ENCODE peak calls at places on chromosomes 3 and 15, in seven cellular contexts. A, G, V, C, K, B and O are unnamed samples.
A peak's percentile ranks its signal among the peaks of the same experiment; 100 is the strongest.

GRCh38 chr3:16053794-16054193 is 120.7 kb upstream of the GALNT15 start:
- DNase-seq in V (no peak), G (no peak), A (no peak), C (no peak), K (no peak), B (no peak), O (no peak)

GRCh38 chr3:27666277-27666676 is 55.8 kb downstream of the EOMES start:
- DNase-seq in K (no peak), C (no peak), B (no peak), V (no peak), A (no peak), G (no peak), O (no peak)

GRCh38 chr15:77508541-77509505 is 88.1 kb downstream of the HMG20A start:
- DNase-seq in A (peak; percentile 57), G (no peak), K (no peak), V (no peak), C (peak; percentile 73), B (peak; percentile 36), O (peak; percentile 68)

GRCh38 chr15:41480396-41481140 is 13.1 kb upstream of the ITPKA start:
- DNase-seq in C (no peak), B (no peak), G (no peak), A (no peak), K (no peak), V (no peak), O (no peak)

GRCh38 chr15:29934251-29934650 is 112.0 kb upstream of the TJP1 start:
- DNase-seq in B (no peak), C (no peak), V (no peak), K (no peak), G (no peak), A (no peak), O (no peak)

GRCh38 chr3:62604746-62605351 is 231.5 kb upstream of the FEZF2 start:
- DNase-seq in G (no peak), B (no peak), K (no peak), V (no peak), C (no peak), A (no peak), O (no peak)

GRCh38 chr15:58957101-58957973 is 23.9 kb upstream of the SLTM start:
- DNase-seq in G (peak; percentile 73), C (peak; percentile 39), A (peak; percentile 63), K (peak; percentile 31), B (no peak), V (no peak), O (no peak)

GRCh38 chr3:159818399-159818798 is 170.2 kb upstream of the IL12A start:
- DNase-seq in C (no peak), A (peak; percentile 60), B (peak; percentile 23), G (peak; percentile 41), V (no peak), K (peak; percentile 81), O (peak; percentile 57)

GRCh38 chr15:85388506-85388905 is 8.1 kb downstream of the AKAP13 start:
- DNase-seq in A (no peak), K (no peak), C (no peak), B (no peak), V (no peak), G (no peak), O (no peak)

GRCh38 chr3:41155834-41156233 is 43.5 kb upstream of the CTNNB1 start:
- DNase-seq in A (no peak), G (no peak), C (no peak), K (no peak), V (no peak), B (no peak), O (no peak)

GRCh38 chr3:127822836-127823589 is 698 bp upstream of the MGLL start:
- DNase-seq in A (peak; percentile 63), C (peak; percentile 54), G (peak; percentile 47), V (no peak), B (peak; percentile 77), K (peak; percentile 64), O (peak; percentile 73)

GRCh38 chr3:150545419-150546225 is 674 bp downstream of the SERP1 start:
- DNase-seq in V (no peak), A (peak; percentile 43), G (peak; percentile 17), B (no peak), C (peak; percentile 50), K (peak; percentile 61), O (peak; percentile 54)

GRCh38 chr15:92763459-92763858 is 107.9 kb upstream of the FAM174B start:
- DNase-seq in G (no peak), K (no peak), A (no peak), C (no peak), B (no peak), V (no peak), O (no peak)

GRCh38 chr3:46416134-46417119 is 9.4 kb downstream of the CCRL2 start:
- DNase-seq in C (no peak), B (no peak), A (no peak), G (no peak), K (no peak), V (no peak), O (no peak)

GRCh38 chr3:42507252-42507651 is 4.8 kb downstream of the VIPR1 start:
- DNase-seq in G (no peak), K (no peak), A (no peak), B (no peak), C (peak; percentile 79), V (no peak), O (no peak)

GRCh38 chr15:89399390-89400120 is 64.9 kb upstream of the POLG start:
- DNase-seq in A (no peak), C (no peak), K (no peak), G (peak; percentile 39), B (no peak), V (no peak), O (no peak)

GRCh38 chr15:63506537-63507035 is 2.2 kb downstream of the USP3 start:
- DNase-seq in K (no peak), C (no peak), V (no peak), A (no peak), G (no peak), B (no peak), O (no peak)

GRCh38 chr3:170830580-170830979 is 39.4 kb downstream of the RPL22L1 start:
- DNase-seq in V (no peak), A (no peak), K (no peak), B (no peak), G (no peak), C (no peak), O (no peak)

DNA sequence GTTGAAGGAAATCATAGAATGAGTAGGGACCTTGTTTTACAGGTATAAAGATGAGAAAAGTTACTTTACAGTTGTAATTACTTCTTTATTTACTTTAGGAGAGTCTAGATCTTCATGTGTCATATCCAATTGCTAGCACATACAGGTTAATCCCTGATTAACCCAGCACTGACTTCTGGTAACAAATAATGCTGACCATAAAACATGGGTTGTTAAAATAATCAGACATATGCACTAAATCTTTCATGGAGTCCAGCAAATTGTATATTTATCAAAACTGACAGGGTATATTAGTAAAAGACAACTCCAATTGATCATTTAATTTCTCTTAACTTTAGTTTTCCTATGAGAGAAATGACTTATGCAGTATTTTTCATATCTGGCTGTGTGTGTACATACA is 245.2 kb downstream of the NFKBIZ start:
- DNase-seq in G (no peak), V (no peak), A (no peak), K (no peak), C (no peak), B (no peak), O (no peak)
- H3K4me1 ChIP-seq in G (peaks cover 22% of the 10 kb centered on the region), V (no peaks in the 10 kb centered on the region), A (peaks cover 16% of the 10 kb centered on the region), K (peaks cover 24% of the 10 kb centered on the region), C (no peaks in the 10 kb centered on the region), B (peaks cover 18% of the 10 kb centered on the region), O (peaks cover 16% of the 10 kb centered on the region)

GRCh38 chr15:46854559-46854958 is 862.7 kb upstream of the SEMA6D start:
- DNase-seq in B (no peak), V (no peak), C (no peak), A (no peak), K (no peak), G (no peak), O (no peak)

GRCh38 chr15:46853600-46853999 is 863.7 kb upstream of the SEMA6D start:
- DNase-seq in B (no peak), G (no peak), K (no peak), C (no peak), A (no peak), V (no peak), O (no peak)

DNA sequence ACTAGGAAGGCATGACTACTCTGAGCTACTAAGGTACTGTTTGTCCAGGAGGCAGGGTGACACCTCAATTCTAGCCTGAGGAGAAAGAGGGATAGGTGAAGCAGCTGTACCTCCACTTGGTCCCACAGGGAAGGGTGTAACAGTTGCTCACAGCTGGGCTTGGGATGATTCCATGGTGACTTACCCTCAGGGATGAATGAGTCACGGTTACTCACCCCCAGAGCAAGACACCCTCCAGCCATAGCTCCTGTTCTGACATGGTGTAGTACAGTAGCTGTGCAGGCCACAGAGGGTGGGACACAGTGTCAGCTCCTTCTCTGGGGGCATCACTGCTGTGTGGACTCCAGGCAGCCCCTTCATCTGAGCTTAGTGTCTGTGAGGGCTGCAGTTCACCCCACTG is 868.6 kb upstream of the SEMA6D start:
- DNase-seq in A (no peak), V (no peak), K (no peak), G (no peak), B (no peak), C (no peak), O (no peak)
- H3K9me3 ChIP-seq in A (no peaks in the 10 kb centered on the region), V (no peaks in the 10 kb centered on the region), K (no peaks in the 10 kb centered on the region), G (no peaks in the 10 kb centered on the region), B (no peaks in the 10 kb centered on the region), C (no peaks in the 10 kb centered on the region), O (peaks cover 11% of the 10 kb centered on the region)

DNA sequence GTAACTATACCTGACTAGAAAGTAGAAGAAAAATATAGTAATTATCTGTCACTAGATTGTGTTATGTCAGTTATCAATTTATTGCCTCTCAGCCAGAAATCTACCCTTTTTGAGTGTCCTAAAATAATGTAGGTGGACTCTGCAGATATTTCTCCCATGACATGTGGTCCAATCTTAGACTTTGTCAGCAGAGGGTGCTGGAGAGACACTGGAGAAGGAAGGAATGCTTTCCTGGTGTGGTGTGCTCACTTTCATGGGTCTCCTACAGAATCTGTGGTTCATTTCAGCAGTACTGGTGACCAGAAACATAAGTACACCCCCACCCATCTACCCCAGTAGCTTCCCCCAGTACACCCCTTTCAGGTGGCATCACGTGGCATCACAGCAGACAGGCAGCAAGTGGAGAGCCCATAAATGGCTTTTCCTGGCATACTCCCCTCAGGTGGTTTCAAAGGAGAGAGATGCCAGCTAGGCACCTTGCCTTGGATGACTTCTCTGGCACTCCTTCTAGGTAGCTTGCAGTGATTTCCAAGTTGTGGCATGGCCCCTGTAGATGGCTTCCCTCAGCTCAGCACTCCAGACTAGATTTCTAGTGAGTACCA is 114.7 kb downstream of the GADL1 start:
- DNase-seq in A (no peak), C (no peak), G (peak; percentile 41), B (no peak), K (no peak), V (no peak), O (no peak)
- TF ChIP-seq CTCF in A (peak; percentile 34), C (no peak), G (peak; percentile 68), B (peak; percentile 56), K (peak; percentile 43), V (no peak), O (peak; percentile 57)

DNA sequence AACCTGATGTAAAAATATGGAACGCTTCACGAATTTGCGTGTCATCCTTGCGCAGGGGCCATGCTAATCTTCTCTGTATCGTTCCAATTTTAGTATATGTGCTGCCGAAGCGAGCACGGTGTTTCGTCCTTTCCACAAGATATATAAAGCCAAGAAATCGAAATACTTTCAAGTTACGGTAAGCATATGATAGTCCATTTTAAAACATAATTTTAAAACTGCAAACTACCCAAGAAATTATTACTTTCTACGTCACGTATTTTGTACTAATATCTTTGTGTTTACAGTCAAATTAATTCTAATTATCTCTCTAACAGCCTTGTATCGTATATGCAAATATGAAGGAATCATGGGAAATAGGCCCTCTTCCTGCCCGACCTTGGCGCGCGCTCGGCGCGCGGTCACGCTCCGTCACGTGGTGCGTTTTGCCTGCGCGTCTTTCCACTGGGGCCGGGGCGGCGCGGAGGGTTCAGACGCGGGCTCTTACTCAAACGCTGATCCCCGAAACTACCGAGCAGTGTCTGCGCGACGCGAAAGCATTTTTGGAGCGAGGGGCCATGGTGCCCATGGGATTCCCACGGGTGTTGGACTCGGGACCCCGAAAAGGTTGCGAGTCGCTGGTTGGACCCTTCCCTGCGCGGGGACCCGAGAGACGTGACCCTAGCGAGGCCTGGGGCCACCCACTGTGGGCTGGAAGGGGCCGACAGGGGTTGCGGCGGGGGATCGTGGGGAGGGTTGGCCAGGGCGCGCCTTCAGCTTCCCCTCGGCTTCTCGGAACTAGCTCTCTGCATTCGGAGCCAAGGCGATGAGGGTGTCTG is at the start of gene RNU6-1:
- DNase-seq in A (peak; percentile 94), K (peak; percentile 94), B (peak; percentile 95), G (peak; percentile 92), V (peak; percentile 94), C (peak; percentile 95), O (peak; percentile 94)
- H3K4me1 ChIP-seq in A (peaks cover 38% of the 10 kb centered on the region), K (peaks cover 35% of the 10 kb centered on the region), B (peaks cover 14% of the 10 kb centered on the region), G (peaks cover 27% of the 10 kb centered on the region), V (peaks cover 19% of the 10 kb centered on the region), C (peaks cover 24% of the 10 kb centered on the region), O (peaks cover 41% of the 10 kb centered on the region)